ENCODE peak calls at places on chromosomes 11 and 22, in five cellular contexts. One of them, this sample, is unnamed.

GRCh38 chr11:125948278-125949051 is 2.6 kb downstream of the VSIG10L2 start:
- DNase-seq in DND-41: no peak
- DNase-seq in caudate nucleus: no peak
- DNase-seq in gastrocnemius medialis: no peak
- DNase-seq in heart right ventricle: no peak
- DNase-seq in this sample: no peak

GRCh38 chr22:42010778-42011177 is 12.2 kb downstream of the WBP2NL start:
- DNase-seq in DND-41: no peak
- DNase-seq in caudate nucleus: no peak
- DNase-seq in gastrocnemius medialis: no peak
- DNase-seq in heart right ventricle: no peak
- DNase-seq in this sample: no peak

GRCh38 chr11:71210861-71211260 is 41.5 kb downstream of the SHANK2 start:
- DNase-seq in DND-41: no peak
- DNase-seq in caudate nucleus: no peak
- DNase-seq in gastrocnemius medialis: no peak
- DNase-seq in heart right ventricle: no peak
- DNase-seq in this sample: no peak

GRCh38 chr22:30444632-30445437 is 19.3 kb downstream of the MTFP1 start:
- DNase-seq in DND-41: peak
- DNase-seq in caudate nucleus: peak
- DNase-seq in gastrocnemius medialis: no peak
- DNase-seq in heart right ventricle: no peak
- DNase-seq in this sample: peak

GRCh38 chr22:49968831-49969661 is 8.5 kb downstream of the PIM3 start:
- DNase-seq in DND-41: peak
- DNase-seq in caudate nucleus: no peak
- DNase-seq in gastrocnemius medialis: no peak
- DNase-seq in heart right ventricle: peak
- DNase-seq in this sample: no peak

GRCh38 chr11:78940500-78941225 is 366.0 kb upstream of the NARS2 start:
- DNase-seq in DND-41: no peak
- DNase-seq in caudate nucleus: no peak
- DNase-seq in gastrocnemius medialis: no peak
- DNase-seq in heart right ventricle: no peak
- DNase-seq in this sample: no peak

GRCh38 chr11:66723693-66724092 is 5.3 kb downstream of the SPTBN2 start:
- DNase-seq in DND-41: no peak
- DNase-seq in caudate nucleus: no peak
- DNase-seq in gastrocnemius medialis: no peak
- DNase-seq in heart right ventricle: no peak
- DNase-seq in this sample: no peak

GRCh38 chr11:79397252-79397651 is 43.6 kb downstream of the TENM4 start:
- DNase-seq in DND-41: no peak
- DNase-seq in caudate nucleus: no peak
- DNase-seq in gastrocnemius medialis: no peak
- DNase-seq in heart right ventricle: no peak
- DNase-seq in this sample: peak

GRCh38 chr11:43907028-43907966 is 26.7 kb downstream of the ALKBH3 start:
- DNase-seq in DND-41: no peak
- DNase-seq in caudate nucleus: no peak
- DNase-seq in gastrocnemius medialis: no peak
- DNase-seq in heart right ventricle: no peak
- DNase-seq in this sample: peak

GRCh38 chr11:15199693-15200092 is 85.0 kb downstream of the INSC start:
- DNase-seq in DND-41: no peak
- DNase-seq in caudate nucleus: no peak
- DNase-seq in gastrocnemius medialis: peak
- DNase-seq in heart right ventricle: peak
- DNase-seq in this sample: peak

GRCh38 chr11:32586576-32587190 is 3.1 kb downstream of the EIF3M start:
- DNase-seq in DND-41: no peak
- DNase-seq in caudate nucleus: no peak
- DNase-seq in gastrocnemius medialis: no peak
- DNase-seq in heart right ventricle: no peak
- DNase-seq in this sample: peak

GRCh38 chr11:30478923-30479322 is 107.2 kb downstream of the MPPED2 start:
- DNase-seq in DND-41: no peak
- DNase-seq in caudate nucleus: no peak
- DNase-seq in gastrocnemius medialis: no peak
- DNase-seq in heart right ventricle: peak
- DNase-seq in this sample: no peak

GRCh38 chr11:62547691-62548281 is 1.2 kb upstream of the AHNAK start:
- DNase-seq in DND-41: no peak
- DNase-seq in caudate nucleus: no peak
- DNase-seq in gastrocnemius medialis: peak
- DNase-seq in heart right ventricle: peak
- DNase-seq in this sample: peak

GRCh38 chr11:45087301-45087700 is 59.1 kb upstream of the PRDM11 start:
- DNase-seq in DND-41: no peak
- DNase-seq in caudate nucleus: no peak
- DNase-seq in gastrocnemius medialis: no peak
- DNase-seq in heart right ventricle: no peak
- DNase-seq in this sample: no peak

GRCh38 chr11:122214080-122214479 is 98.1 kb upstream of the BLID start:
- DNase-seq in DND-41: no peak
- DNase-seq in caudate nucleus: no peak
- DNase-seq in gastrocnemius medialis: no peak
- DNase-seq in heart right ventricle: no peak
- DNase-seq in this sample: no peak

GRCh38 chr11:68325183-68325893 is 12.9 kb downstream of the LRP5 start:
- DNase-seq in DND-41: no peak
- DNase-seq in caudate nucleus: no peak
- DNase-seq in gastrocnemius medialis: no peak
- DNase-seq in heart right ventricle: no peak
- DNase-seq in this sample: no peak

GRCh38 chr11:113991170-113991569 is 16.3 kb downstream of the HTR3A start:
- DNase-seq in DND-41: peak
- DNase-seq in caudate nucleus: no peak
- DNase-seq in gastrocnemius medialis: no peak
- DNase-seq in heart right ventricle: peak
- DNase-seq in this sample: peak

GRCh38 chr11:122756417-122756816 is 81.9 kb upstream of the CRTAM start:
- DNase-seq in DND-41: peak
- DNase-seq in caudate nucleus: no peak
- DNase-seq in gastrocnemius medialis: peak
- DNase-seq in heart right ventricle: peak
- DNase-seq in this sample: no peak

GRCh38 chr11:3796796-3797328 is 492 bp downstream of the NUP98 start:
- DNase-seq in DND-41: no peak
- DNase-seq in caudate nucleus: no peak
- DNase-seq in gastrocnemius medialis: no peak
- DNase-seq in heart right ventricle: no peak
- DNase-seq in this sample: no peak

GRCh38 chr11:128714881-128715280 is 21.0 kb downstream of the FLI1 start:
- DNase-seq in DND-41: no peak
- DNase-seq in caudate nucleus: no peak
- DNase-seq in gastrocnemius medialis: no peak
- DNase-seq in heart right ventricle: no peak
- DNase-seq in this sample: peak

GRCh38 chr11:28834877-28835276 is 726.7 kb downstream of the METTL15 start:
- DNase-seq in DND-41: no peak
- DNase-seq in caudate nucleus: no peak
- DNase-seq in gastrocnemius medialis: no peak
- DNase-seq in heart right ventricle: no peak
- DNase-seq in this sample: peak

GRCh38 chr11:33376331-33377099 is 119.3 kb downstream of the HIPK3 start:
- DNase-seq in DND-41: no peak
- DNase-seq in caudate nucleus: no peak
- DNase-seq in gastrocnemius medialis: no peak
- DNase-seq in heart right ventricle: no peak
- DNase-seq in this sample: peak

GRCh38 chr11:127073621-127074020 is 73.1 kb upstream of the KIRREL3 start:
- DNase-seq in DND-41: no peak
- DNase-seq in caudate nucleus: no peak
- DNase-seq in gastrocnemius medialis: no peak
- DNase-seq in heart right ventricle: no peak
- DNase-seq in this sample: no peak

GRCh38 chr22:48464246-48464645 is 1363.4 kb downstream of the BRD1 start:
- DNase-seq in DND-41: no peak
- DNase-seq in caudate nucleus: no peak
- DNase-seq in gastrocnemius medialis: no peak
- DNase-seq in heart right ventricle: no peak
- DNase-seq in this sample: no peak

GRCh38 chr11:44774736-44775135 is 48.0 kb downstream of the TSPAN18 start:
- DNase-seq in DND-41: no peak
- DNase-seq in caudate nucleus: no peak
- DNase-seq in gastrocnemius medialis: no peak
- DNase-seq in heart right ventricle: no peak
- DNase-seq in this sample: no peak

GRCh38 chr11:118144869-118145268 is 7.8 kb downstream of the SCN4B start:
- DNase-seq in DND-41: no peak
- DNase-seq in caudate nucleus: no peak
- DNase-seq in gastrocnemius medialis: no peak
- DNase-seq in heart right ventricle: no peak
- DNase-seq in this sample: no peak

GRCh38 chr22:19042285-19043110 is 79.7 kb downstream of the DGCR2 start:
- DNase-seq in DND-41: no peak
- DNase-seq in caudate nucleus: no peak
- DNase-seq in gastrocnemius medialis: no peak
- DNase-seq in heart right ventricle: no peak
- DNase-seq in this sample: no peak

GRCh38 chr22:23315341-23315917 is 135.1 kb downstream of the BCR start:
- DNase-seq in DND-41: peak
- DNase-seq in caudate nucleus: peak
- DNase-seq in gastrocnemius medialis: no peak
- DNase-seq in heart right ventricle: peak
- DNase-seq in this sample: peak

GRCh38 chr11:107550304-107550703 is 15.2 kb downstream of the ALKBH8 start:
- DNase-seq in DND-41: no peak
- DNase-seq in caudate nucleus: no peak
- DNase-seq in gastrocnemius medialis: no peak
- DNase-seq in heart right ventricle: no peak
- DNase-seq in this sample: no peak

GRCh38 chr22:32520612-32521011 is 46.0 kb downstream of the FBXO7 start:
- DNase-seq in DND-41: no peak
- DNase-seq in caudate nucleus: no peak
- DNase-seq in gastrocnemius medialis: no peak
- DNase-seq in heart right ventricle: no peak
- DNase-seq in this sample: no peak

GRCh38 chr11:28636033-28636432 is 527.8 kb downstream of the METTL15 start:
- DNase-seq in DND-41: no peak
- DNase-seq in caudate nucleus: no peak
- DNase-seq in gastrocnemius medialis: no peak
- DNase-seq in heart right ventricle: no peak
- DNase-seq in this sample: no peak

GRCh38 chr11:40819230-40819629 is 640.2 kb downstream of the LRRC4C start:
- DNase-seq in DND-41: no peak
- DNase-seq in caudate nucleus: no peak
- DNase-seq in gastrocnemius medialis: no peak
- DNase-seq in heart right ventricle: no peak
- DNase-seq in this sample: peak

DNA sequence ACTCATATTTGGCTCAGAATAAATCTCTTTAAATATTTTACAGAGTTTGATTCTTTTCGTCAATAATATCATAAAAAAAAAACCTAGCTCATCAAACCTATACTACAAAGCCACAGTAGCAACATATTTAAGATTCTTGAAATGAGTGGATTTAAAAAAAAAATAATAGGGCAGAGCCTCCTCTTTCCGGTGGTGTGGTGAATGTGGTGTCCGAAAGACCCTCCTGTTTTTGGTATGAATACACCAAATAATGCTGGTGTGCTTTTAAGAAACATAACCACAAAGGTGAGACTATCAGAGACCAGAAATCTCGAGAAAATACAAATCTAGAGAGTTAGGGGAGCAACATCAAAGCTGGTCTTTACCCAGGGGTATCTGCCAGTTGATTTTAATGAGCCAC is 342.6 kb downstream of the TBC1D22A start:
- DNase-seq in DND-41: no peak
- DNase-seq in caudate nucleus: no peak
- DNase-seq in gastrocnemius medialis: no peak
- DNase-seq in heart right ventricle: no peak
- DNase-seq in this sample: no peak
- H3K27ac ChIP-seq in DND-41: no peak
- H3K27ac ChIP-seq in caudate nucleus: no peak
- H3K27ac ChIP-seq in gastrocnemius medialis: no peak
- H3K27ac ChIP-seq in heart right ventricle: no peak
- H3K27ac ChIP-seq in this sample: no peak

GRCh38 chr11:116893906-116894305 is 56.5 kb upstream of the APOA1 start:
- DNase-seq in DND-41: no peak
- DNase-seq in caudate nucleus: no peak
- DNase-seq in gastrocnemius medialis: no peak
- DNase-seq in heart right ventricle: no peak
- DNase-seq in this sample: no peak
- H3K27ac ChIP-seq in DND-41: no peak
- H3K27ac ChIP-seq in caudate nucleus: peak
- H3K27ac ChIP-seq in gastrocnemius medialis: no peak
- H3K27ac ChIP-seq in heart right ventricle: no peak
- H3K27ac ChIP-seq in this sample: no peak

GRCh38 chr11:58580311-58580710 is 1.4 kb downstream of the ZFP91 start:
- DNase-seq in DND-41: no peak
- DNase-seq in caudate nucleus: no peak
- DNase-seq in gastrocnemius medialis: no peak
- DNase-seq in heart right ventricle: no peak
- DNase-seq in this sample: no peak
- H3K27ac ChIP-seq in DND-41: peak
- H3K27ac ChIP-seq in caudate nucleus: peak
- H3K27ac ChIP-seq in gastrocnemius medialis: peak
- H3K27ac ChIP-seq in heart right ventricle: peak
- H3K27ac ChIP-seq in this sample: peak

DNA sequence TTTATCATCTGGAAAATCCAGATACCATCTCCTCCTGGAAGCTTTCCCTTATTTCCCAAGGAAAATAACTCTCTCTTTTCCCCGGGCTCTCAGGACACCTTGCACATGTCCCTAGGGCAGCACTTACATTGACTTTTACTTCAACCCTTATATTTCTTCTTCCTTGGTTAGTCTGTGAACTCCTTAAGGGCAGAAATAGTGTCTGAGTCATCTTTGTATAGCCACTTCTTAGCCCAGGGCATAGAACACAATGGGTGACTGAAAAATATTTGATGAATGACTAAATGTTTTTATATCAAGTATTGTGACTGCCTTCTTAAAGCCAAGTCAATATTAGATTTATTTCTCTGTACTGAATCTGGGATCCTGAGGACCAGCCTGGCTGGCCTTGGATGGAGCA is 45.4 kb upstream of the MYOD1 start:
- DNase-seq in DND-41: no peak
- DNase-seq in caudate nucleus: no peak
- DNase-seq in gastrocnemius medialis: no peak
- DNase-seq in heart right ventricle: no peak
- DNase-seq in this sample: peak
- H3K27ac ChIP-seq in DND-41: no peak
- H3K27ac ChIP-seq in caudate nucleus: no peak
- H3K27ac ChIP-seq in gastrocnemius medialis: no peak
- H3K27ac ChIP-seq in heart right ventricle: no peak
- H3K27ac ChIP-seq in this sample: no peak